ENCODE peak calls at places on chromosomes 16 and 17, in seven cellular contexts. One of them, this sample, is unnamed.
A peak's percentile ranks its signal among the peaks of the same experiment; 100 is the strongest.

GRCh38 chr17:31074772-31075538 is 19.8 kb upstream of the NF1 start:
- DNase-seq in OCI-LY7: no peak
- DNase-seq in K562: no peak
- DNase-seq in neuronal stem cell: no peak
- DNase-seq in H9: peak; percentile 80
- DNase-seq in HepG2: no peak
- DNase-seq in mesenchymal stem cell: peak; percentile 39
- DNase-seq in this sample: no peak

GRCh38 chr17:30091166-30091670 is 25.4 kb upstream of the NSRP1 start:
- DNase-seq in HepG2: no peak
- DNase-seq in H9: no peak
- DNase-seq in neuronal stem cell: no peak
- DNase-seq in OCI-LY7: no peak
- DNase-seq in mesenchymal stem cell: no peak
- DNase-seq in K562: no peak
- DNase-seq in this sample: no peak

GRCh38 chr17:69142473-69142802 is 743 bp upstream of the ABCA6 start:
- DNase-seq in H9: no peak
- DNase-seq in OCI-LY7: no peak
- DNase-seq in HepG2: peak; percentile 27
- DNase-seq in mesenchymal stem cell: no peak
- DNase-seq in neuronal stem cell: no peak
- DNase-seq in K562: no peak
- DNase-seq in this sample: peak; percentile 89

GRCh38 chr17:73255671-73256181 is 6.0 kb downstream of the CPSF4L start:
- DNase-seq in HepG2: no peak
- DNase-seq in OCI-LY7: peak; percentile 66
- DNase-seq in K562: peak; percentile 66
- DNase-seq in H9: peak; percentile 85
- DNase-seq in mesenchymal stem cell: peak; percentile 40
- DNase-seq in neuronal stem cell: peak; percentile 74
- DNase-seq in this sample: peak; percentile 39

GRCh38 chr16:47019563-47019962 is 46.1 kb upstream of the DNAJA2 start:
- DNase-seq in K562: no peak
- DNase-seq in H9: no peak
- DNase-seq in HepG2: no peak
- DNase-seq in mesenchymal stem cell: peak; percentile 9
- DNase-seq in OCI-LY7: no peak
- DNase-seq in neuronal stem cell: no peak
- DNase-seq in this sample: peak; percentile 23

GRCh38 chr16:31706318-31706717 is 167.3 kb upstream of the ZNF267 start:
- DNase-seq in neuronal stem cell: no peak
- DNase-seq in K562: no peak
- DNase-seq in HepG2: no peak
- DNase-seq in mesenchymal stem cell: no peak
- DNase-seq in H9: no peak
- DNase-seq in OCI-LY7: no peak
- DNase-seq in this sample: no peak

GRCh38 chr16:79519448-79519847 is 81.1 kb downstream of the MAF start:
- DNase-seq in H9: no peak
- DNase-seq in HepG2: no peak
- DNase-seq in neuronal stem cell: no peak
- DNase-seq in mesenchymal stem cell: no peak
- DNase-seq in OCI-LY7: no peak
- DNase-seq in K562: peak; percentile 39
- DNase-seq in this sample: no peak

GRCh38 chr16:80573700-80574120 is 32.9 kb downstream of the DYNLRB2 start:
- DNase-seq in HepG2: no peak
- DNase-seq in OCI-LY7: no peak
- DNase-seq in mesenchymal stem cell: no peak
- DNase-seq in neuronal stem cell: no peak
- DNase-seq in K562: no peak
- DNase-seq in H9: no peak
- DNase-seq in this sample: no peak

GRCh38 chr17:51427259-51428255 is 167.2 kb downstream of the UTP18 start:
- DNase-seq in HepG2: no peak
- DNase-seq in neuronal stem cell: no peak
- DNase-seq in OCI-LY7: no peak
- DNase-seq in H9: no peak
- DNase-seq in K562: no peak
- DNase-seq in mesenchymal stem cell: no peak
- DNase-seq in this sample: no peak

GRCh38 chr16:5756969-5757368 is 659.4 kb upstream of the EEF2KMT start:
- DNase-seq in neuronal stem cell: no peak
- DNase-seq in mesenchymal stem cell: no peak
- DNase-seq in K562: no peak
- DNase-seq in HepG2: no peak
- DNase-seq in H9: no peak
- DNase-seq in OCI-LY7: no peak
- DNase-seq in this sample: no peak

GRCh38 chr17:82231562-82232321 is 2.9 kb downstream of the SLC16A3 start:
- DNase-seq in HepG2: peak; percentile 94
- DNase-seq in K562: peak; percentile 91
- DNase-seq in OCI-LY7: no peak
- DNase-seq in mesenchymal stem cell: peak; percentile 84
- DNase-seq in neuronal stem cell: no peak
- DNase-seq in H9: peak; percentile 90
- DNase-seq in this sample: peak; percentile 50

GRCh38 chr17:79834575-79835469 is 4.4 kb downstream of the CBX4 start:
- DNase-seq in H9: peak; percentile 90
- DNase-seq in OCI-LY7: peak; percentile 52
- DNase-seq in HepG2: no peak
- DNase-seq in neuronal stem cell: no peak
- DNase-seq in K562: peak; percentile 69
- DNase-seq in mesenchymal stem cell: no peak
- DNase-seq in this sample: no peak

GRCh38 chr16:78655481-78656114 is 556.1 kb downstream of the WWOX start:
- DNase-seq in OCI-LY7: no peak
- DNase-seq in H9: no peak
- DNase-seq in mesenchymal stem cell: no peak
- DNase-seq in neuronal stem cell: no peak
- DNase-seq in HepG2: no peak
- DNase-seq in K562: no peak
- DNase-seq in this sample: no peak

GRCh38 chr16:19884611-19885455 is at the start of gene GPRC5B:
- DNase-seq in K562: peak; percentile 62
- DNase-seq in OCI-LY7: peak; percentile 29
- DNase-seq in HepG2: no peak
- DNase-seq in H9: peak; percentile 63
- DNase-seq in mesenchymal stem cell: peak; percentile 49
- DNase-seq in neuronal stem cell: no peak
- DNase-seq in this sample: no peak

GRCh38 chr17:2120550-2121335 is 65.8 kb downstream of the HIC1 start:
- DNase-seq in mesenchymal stem cell: no peak
- DNase-seq in OCI-LY7: no peak
- DNase-seq in K562: no peak
- DNase-seq in neuronal stem cell: no peak
- DNase-seq in H9: no peak
- DNase-seq in HepG2: no peak
- DNase-seq in this sample: no peak

GRCh38 chr17:50267074-50267841 is 7.0 kb upstream of the TMEM92 start:
- DNase-seq in mesenchymal stem cell: no peak
- DNase-seq in K562: no peak
- DNase-seq in H9: no peak
- DNase-seq in neuronal stem cell: no peak
- DNase-seq in OCI-LY7: no peak
- DNase-seq in HepG2: no peak
- DNase-seq in this sample: no peak

GRCh38 chr16:11719171-11719570 is 23.5 kb downstream of the TXNDC11 start:
- DNase-seq in HepG2: peak; percentile 60
- DNase-seq in mesenchymal stem cell: no peak
- DNase-seq in OCI-LY7: no peak
- DNase-seq in neuronal stem cell: no peak
- DNase-seq in H9: no peak
- DNase-seq in K562: no peak
- DNase-seq in this sample: no peak

GRCh38 chr16:75116081-75116910 is at the start of gene LDHD:
- DNase-seq in OCI-LY7: no peak
- DNase-seq in H9: peak; percentile 88
- DNase-seq in HepG2: peak; percentile 86
- DNase-seq in mesenchymal stem cell: no peak
- DNase-seq in K562: peak; percentile 55
- DNase-seq in neuronal stem cell: no peak
- DNase-seq in this sample: peak; percentile 56

GRCh38 chr16:89689142-89689541 is 2.7 kb downstream of the CDK10 start:
- DNase-seq in K562: no peak
- DNase-seq in H9: no peak
- DNase-seq in neuronal stem cell: no peak
- DNase-seq in HepG2: no peak
- DNase-seq in OCI-LY7: no peak
- DNase-seq in mesenchymal stem cell: no peak
- DNase-seq in this sample: no peak

GRCh38 chr17:50817142-50817751 is 18.1 kb upstream of the WFIKKN2 start:
- DNase-seq in neuronal stem cell: no peak
- DNase-seq in mesenchymal stem cell: peak; percentile 17
- DNase-seq in OCI-LY7: peak; percentile 54
- DNase-seq in K562: peak; percentile 71
- DNase-seq in HepG2: no peak
- DNase-seq in H9: peak; percentile 71
- DNase-seq in this sample: peak; percentile 23

GRCh38 chr16:88305176-88305575 is 77.6 kb upstream of the ZNF469 start:
- DNase-seq in mesenchymal stem cell: no peak
- DNase-seq in HepG2: no peak
- DNase-seq in H9: no peak
- DNase-seq in OCI-LY7: no peak
- DNase-seq in neuronal stem cell: no peak
- DNase-seq in K562: no peak
- DNase-seq in this sample: no peak

GRCh38 chr16:2966803-2967184 is 2.4 kb upstream of the PAQR4 start:
- DNase-seq in HepG2: no peak
- DNase-seq in mesenchymal stem cell: no peak
- DNase-seq in H9: no peak
- DNase-seq in neuronal stem cell: no peak
- DNase-seq in K562: no peak
- DNase-seq in OCI-LY7: no peak
- DNase-seq in this sample: no peak

GRCh38 chr17:55281592-55282378 is 17.0 kb downstream of the HLF start:
- DNase-seq in mesenchymal stem cell: no peak
- DNase-seq in OCI-LY7: no peak
- DNase-seq in HepG2: no peak
- DNase-seq in neuronal stem cell: no peak
- DNase-seq in K562: no peak
- DNase-seq in H9: no peak
- DNase-seq in this sample: no peak
- H2AFZ ChIP-seq in mesenchymal stem cell: no peak overlapping the region
- H2AFZ ChIP-seq in OCI-LY7: no peak overlapping the region
- H2AFZ ChIP-seq in HepG2: no peak overlapping the region
- H2AFZ ChIP-seq in neuronal stem cell: no peak overlapping the region
- H2AFZ ChIP-seq in K562: no peak overlapping the region
- H2AFZ ChIP-seq in H9: no peak overlapping the region
- H2AFZ ChIP-seq in this sample: no peak overlapping the region

GRCh38 chr16:35754391-35755369 is 2295.3 kb downstream of the TP53TG3F start:
- DNase-seq in mesenchymal stem cell: no peak
- DNase-seq in K562: no peak
- DNase-seq in H9: no peak
- DNase-seq in HepG2: no peak
- DNase-seq in OCI-LY7: no peak
- DNase-seq in neuronal stem cell: no peak
- DNase-seq in this sample: no peak
- H3K9me3 ChIP-seq in mesenchymal stem cell: no peaks in the 10 kb centered on the region
- H3K9me3 ChIP-seq in K562: no peaks in the 10 kb centered on the region
- H3K9me3 ChIP-seq in H9: peaks cover 74% of the 10 kb centered on the region
- H3K9me3 ChIP-seq in HepG2: peaks cover 100% of the 10 kb centered on the region
- H3K9me3 ChIP-seq in OCI-LY7: peaks cover 16% of the 10 kb centered on the region
- H3K9me3 ChIP-seq in neuronal stem cell: peaks cover 44% of the 10 kb centered on the region
- H3K9me3 ChIP-seq in this sample: no peaks in the 10 kb centered on the region

GRCh38 chr17:76631821-76632565 is 11.6 kb downstream of the ST6GALNAC1 start:
- DNase-seq in neuronal stem cell: no peak
- DNase-seq in mesenchymal stem cell: no peak
- DNase-seq in H9: no peak
- DNase-seq in OCI-LY7: no peak
- DNase-seq in K562: no peak
- DNase-seq in HepG2: no peak
- DNase-seq in this sample: no peak
- H2AFZ ChIP-seq in neuronal stem cell: peak overlapping the region; percentile 51
- H2AFZ ChIP-seq in mesenchymal stem cell: no peak overlapping the region
- H2AFZ ChIP-seq in H9: no peak overlapping the region
- H2AFZ ChIP-seq in OCI-LY7: no peak overlapping the region
- H2AFZ ChIP-seq in K562: no peak overlapping the region
- H2AFZ ChIP-seq in HepG2: no peak overlapping the region
- H2AFZ ChIP-seq in this sample: no peak overlapping the region

GRCh38 chr17:22512997-22513538 is 820.7 kb downstream of the KCNJ18 start:
- DNase-seq in K562: peak; percentile 53
- DNase-seq in mesenchymal stem cell: no peak
- DNase-seq in neuronal stem cell: no peak
- DNase-seq in OCI-LY7: no peak
- DNase-seq in H9: no peak
- DNase-seq in HepG2: no peak
- DNase-seq in this sample: no peak

GRCh38 chr17:22512506-22512905 is 820.2 kb downstream of the KCNJ18 start:
- DNase-seq in OCI-LY7: no peak
- DNase-seq in H9: no peak
- DNase-seq in neuronal stem cell: no peak
- DNase-seq in mesenchymal stem cell: no peak
- DNase-seq in K562: no peak
- DNase-seq in HepG2: no peak
- DNase-seq in this sample: no peak

GRCh38 chr17:22512057-22512456 is 819.7 kb downstream of the KCNJ18 start:
- DNase-seq in neuronal stem cell: no peak
- DNase-seq in H9: no peak
- DNase-seq in OCI-LY7: no peak
- DNase-seq in K562: no peak
- DNase-seq in mesenchymal stem cell: no peak
- DNase-seq in HepG2: no peak
- DNase-seq in this sample: no peak

GRCh38 chr17:22511431-22511830 is 819.1 kb downstream of the KCNJ18 start:
- DNase-seq in K562: no peak
- DNase-seq in OCI-LY7: no peak
- DNase-seq in HepG2: no peak
- DNase-seq in H9: no peak
- DNase-seq in mesenchymal stem cell: no peak
- DNase-seq in neuronal stem cell: no peak
- DNase-seq in this sample: no peak

DNA sequence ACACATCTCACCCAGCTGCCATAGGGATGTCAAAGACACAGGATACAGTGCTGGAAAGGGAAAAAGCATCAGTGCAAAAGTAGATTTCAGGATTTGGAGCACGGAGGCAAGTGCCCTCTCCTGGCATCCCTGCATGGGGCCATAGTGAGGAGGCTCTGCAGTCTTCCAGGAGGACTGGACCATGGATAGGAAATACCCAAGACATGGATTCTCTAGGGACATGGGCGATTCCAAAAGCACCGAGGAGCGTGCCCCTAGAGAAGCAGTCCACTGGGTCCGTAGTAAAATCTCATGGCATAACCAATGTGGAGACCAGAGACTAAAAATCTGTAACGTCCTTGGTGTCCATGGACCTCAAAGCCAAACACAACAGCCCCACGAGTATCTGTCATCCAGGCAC is 818.2 kb downstream of the KCNJ18 start:
- DNase-seq in neuronal stem cell: no peak
- DNase-seq in H9: no peak
- DNase-seq in HepG2: no peak
- DNase-seq in OCI-LY7: no peak
- DNase-seq in K562: no peak
- DNase-seq in mesenchymal stem cell: no peak
- DNase-seq in this sample: no peak
- H3K9me3 ChIP-seq in neuronal stem cell: peaks cover 29% of the 10 kb centered on the region
- H3K9me3 ChIP-seq in H9: peaks cover 84% of the 10 kb centered on the region
- H3K9me3 ChIP-seq in HepG2: no peaks in the 10 kb centered on the region
- H3K9me3 ChIP-seq in OCI-LY7: no peaks in the 10 kb centered on the region
- H3K9me3 ChIP-seq in K562: no peaks in the 10 kb centered on the region
- H3K9me3 ChIP-seq in mesenchymal stem cell: no peaks in the 10 kb centered on the region
- H3K9me3 ChIP-seq in this sample: no peaks in the 10 kb centered on the region

This sample was measured in fibroblast of lung.